ENCODE peak calls at places on chromosomes 12 and 14, in nine cellular contexts. V is bronchial epithelial cell; E is HT1080; G is SHP77 treated with DMSO at 0.1 percent for 48 hours; H is GM12865; I is HFFc6; T is CD8-positive, alpha-beta T cell; D is CD4-positive, alpha-beta T cell; O is stromal cell of bone marrow. Z is an unnamed sample.

GRCh38 chr12:42145197-42145549 is 499 bp upstream of the GXYLT1 start:
- DNase-seq in H (peak; percentile 33), D (no peak), E (no peak), I (no peak), T (no peak), O (no peak), V (no peak), G (no peak), Z (no peak)

GRCh38 chr12:72346331-72346944 is 74.3 kb downstream of the TRHDE start:
- DNase-seq in V (peak; percentile 67), I (peak; percentile 75), E (peak; percentile 79), H (peak; percentile 71), O (peak; percentile 31), G (peak; percentile 64), D (no peak), T (no peak), Z (no peak)

GRCh38 chr12:101407438-101408345 is at the start of gene ARL1:
- DNase-seq in H (peak; percentile 92), I (peak; percentile 84), O (peak; percentile 78), D (peak; percentile 70), E (peak; percentile 78), G (peak; percentile 74), V (peak; percentile 72), T (peak; percentile 69), Z (peak; percentile 83)

GRCh38 chr14:102195446-102195845 is 55.7 kb downstream of the WDR20 start:
- DNase-seq in I (no peak), O (no peak), D (no peak), V (no peak), G (no peak), H (no peak), T (no peak), E (no peak), Z (no peak)

GRCh38 chr14:102848830-102849521 is 71.7 kb downstream of the TRAF3 start:
- DNase-seq in T (no peak), I (no peak), E (no peak), D (no peak), H (no peak), G (peak; percentile 54), V (no peak), O (no peak), Z (no peak)

GRCh38 chr14:104356738-104357688 is 218.6 kb downstream of the KIF26A start:
- DNase-seq in I (no peak), G (no peak), D (no peak), O (no peak), V (no peak), H (no peak), E (no peak), T (no peak), Z (peak; percentile 27)

GRCh38 chr14:32677381-32677780 is 261.3 kb upstream of the NPAS3 start:
- DNase-seq in O (no peak), G (no peak), D (no peak), I (no peak), E (no peak), T (no peak), V (no peak), H (no peak), Z (no peak)

GRCh38 chr12:4286771-4287317 is 13.3 kb downstream of the CCND2 start:
- DNase-seq in I (no peak), T (no peak), H (no peak), G (no peak), V (no peak), E (no peak), D (no peak), O (no peak), Z (no peak)

GRCh38 chr12:3222935-3223334 is 145.8 kb downstream of the TSPAN9 start:
- DNase-seq in T (no peak), O (no peak), V (no peak), H (no peak), E (no peak), D (no peak), I (no peak), G (no peak), Z (no peak)

GRCh38 chr12:26701604-26702215 is 131.3 kb downstream of the ITPR2 start:
- DNase-seq in D (no peak), I (peak; percentile 52), O (peak; percentile 32), T (no peak), G (peak; percentile 39), E (no peak), V (peak; percentile 59), H (peak; percentile 39), Z (no peak)

GRCh38 chr14:92435154-92435553 is 78.4 kb upstream of the RIN3 start:
- DNase-seq in G (no peak), O (no peak), H (no peak), E (no peak), V (no peak), D (no peak), T (no peak), I (no peak), Z (no peak)

GRCh38 chr14:104107611-104108569 is 22.4 kb downstream of the ASPG start:
- DNase-seq in I (no peak), D (no peak), E (no peak), T (no peak), H (no peak), V (peak; percentile 68), G (no peak), O (no peak), Z (no peak)

GRCh38 chr12:131640436-131640969 is 70.4 kb upstream of the SFSWAP start:
- DNase-seq in V (no peak), H (no peak), E (no peak), T (no peak), I (no peak), D (no peak), O (no peak), G (no peak), Z (no peak)

GRCh38 chr12:10213168-10214130 is 772 bp downstream of the GABARAPL1 start:
- DNase-seq in H (peak; percentile 63), E (peak; percentile 47), V (peak; percentile 58), G (no peak), O (peak; percentile 90), D (peak; percentile 80), T (peak; percentile 62), I (peak; percentile 80), Z (peak; percentile 91)

GRCh38 chr14:61388173-61388975 is 67.0 kb downstream of the PRKCH start:
- DNase-seq in D (no peak), H (peak; percentile 78), V (peak; percentile 91), O (peak; percentile 63), G (no peak), T (no peak), E (peak; percentile 71), I (no peak), Z (no peak)